ENCODE peak calls at places on chromosomes 7 and 10, in ten cellular contexts. Y, U, E, I, B, L, M, Q, F and H are unnamed samples. For H3K27me3, the result is how much of the 10 kb centered on the place peaks cover.

GRCh38 chr7:19133891-19134290 is 11.3 kb downstream of the FERD3L start:
- DNase-seq in M (no peak), Y (no peak), L (no peak), U (no peak), E (no peak), Q (no peak), B (no peak), I (no peak), F (no peak), H (no peak)

GRCh38 chr10:74863508-74863907 is 37.1 kb downstream of the KAT6B start:
- DNase-seq in U (peak), B (no peak), Y (no peak), I (peak), M (no peak), L (no peak), F (no peak), Q (no peak), E (no peak), H (no peak)

GRCh38 chr10:78038105-78038504 is 4.4 kb downstream of the RPS24 start:
- DNase-seq in B (no peak), Y (no peak), U (peak), E (no peak), Q (no peak), I (no peak), F (no peak), L (no peak), M (no peak), H (no peak)

GRCh38 chr7:2861509-2861908 is 17.4 kb upstream of the GNA12 start:
- DNase-seq in M (no peak), I (no peak), F (no peak), Q (no peak), Y (no peak), B (no peak), E (no peak), U (no peak), L (no peak), H (no peak)

GRCh38 chr7:41979834-41980307 is 257.1 kb downstream of the GLI3 start:
- DNase-seq in L (no peak), Y (peak), B (peak), M (no peak), F (peak), I (peak), Q (no peak), E (no peak), U (peak), H (no peak)

GRCh38 chr10:45432700-45433472 is 58.9 kb downstream of the ALOX5 start:
- DNase-seq in Y (no peak), L (no peak), B (peak), I (no peak), F (no peak), U (no peak), E (no peak), Q (no peak), M (no peak), H (no peak)

GRCh38 chr7:139687980-139688632 is 89.7 kb downstream of the HIPK2 start:
- DNase-seq in U (peak), F (no peak), E (no peak), I (no peak), Q (no peak), M (no peak), L (peak), Y (no peak), B (no peak), H (no peak)

GRCh38 chr7:107291434-107291833 is 122.6 kb downstream of the HBP1 start:
- DNase-seq in Y (no peak), B (no peak), L (no peak), E (no peak), M (no peak), Q (no peak), U (no peak), F (no peak), I (no peak), H (peak)

GRCh38 chr10:98293550-98294269 is 25.7 kb upstream of the LOXL4 start:
- DNase-seq in L (no peak), E (peak), I (no peak), F (no peak), Q (peak), U (no peak), Y (no peak), M (peak), B (no peak), H (no peak)

GRCh38 chr7:129882531-129882930 is 70.2 kb downstream of the UBE2H start:
- DNase-seq in U (peak), E (no peak), Y (no peak), B (no peak), M (no peak), I (no peak), F (no peak), L (no peak), Q (no peak), H (no peak)

GRCh38 chr7:43569424-43569823 is 13.5 kb upstream of the STK17A start:
- DNase-seq in Q (no peak), U (peak), L (no peak), F (no peak), E (no peak), B (no peak), I (no peak), Y (no peak), M (no peak), H (no peak)

GRCh38 chr7:157992511-157993160 is 595.0 kb downstream of the PTPRN2 start:
- DNase-seq in Q (no peak), M (no peak), I (no peak), E (no peak), U (no peak), B (peak), Y (no peak), F (no peak), L (no peak), H (no peak)

GRCh38 chr10:91709394-91709798 is 76.5 kb upstream of the PPP1R3C start:
- DNase-seq in U (peak), E (no peak), Y (no peak), F (no peak), M (no peak), B (no peak), I (no peak), L (no peak), Q (no peak), H (no peak)

GRCh38 chr10:91712315-91712714 is 79.4 kb upstream of the PPP1R3C start:
- DNase-seq in I (no peak), U (no peak), F (no peak), M (no peak), E (no peak), L (no peak), B (no peak), Y (no peak), Q (no peak), H (no peak)

GRCh38 chr10:91708174-91708861 is 75.4 kb upstream of the PPP1R3C start:
- DNase-seq in U (no peak), F (no peak), I (no peak), L (no peak), Q (no peak), B (no peak), M (no peak), E (no peak), Y (no peak), H (no peak)

GRCh38 chr10:91713471-91714072 is 80.7 kb upstream of the PPP1R3C start:
- DNase-seq in L (no peak), E (no peak), U (no peak), Q (no peak), B (no peak), Y (no peak), I (no peak), M (no peak), F (no peak), H (no peak)

GRCh38 chr10:91711885-91712284 is 79.0 kb upstream of the PPP1R3C start:
- DNase-seq in F (no peak), B (no peak), Y (no peak), L (no peak), I (no peak), U (peak), Q (no peak), E (no peak), M (no peak), H (no peak)
- H3K4me3 ChIP-seq in F (no peak), B (no peak), Y (no peak), L (no peak), I (no peak), U (no peak), Q (no peak), E (no peak), M (no peak), H (no peak)

GRCh38 chr7:149817836-149818535 is 20.2 kb upstream of the ZNF862 start:
- DNase-seq in B (no peak), I (no peak), U (no peak), F (no peak), M (no peak), E (peak), Y (no peak), Q (no peak), L (no peak), H (no peak)

GRCh38 chr7:149819961-149820340 is 18.2 kb upstream of the ZNF862 start:
- DNase-seq in F (no peak), B (no peak), Q (peak), U (no peak), M (no peak), L (no peak), Y (no peak), I (no peak), E (peak), H (no peak)

GRCh38 chr7:149818536-149818840 is 19.7 kb upstream of the ZNF862 start:
- DNase-seq in I (no peak), M (no peak), E (no peak), F (no peak), Q (peak), B (no peak), L (no peak), U (no peak), Y (no peak), H (no peak)

GRCh38 chr7:149820622-149821190 is 17.5 kb upstream of the ZNF862 start:
- DNase-seq in F (no peak), L (no peak), Q (peak), M (no peak), Y (no peak), I (no peak), B (peak), U (no peak), E (peak), H (no peak)

DNA sequence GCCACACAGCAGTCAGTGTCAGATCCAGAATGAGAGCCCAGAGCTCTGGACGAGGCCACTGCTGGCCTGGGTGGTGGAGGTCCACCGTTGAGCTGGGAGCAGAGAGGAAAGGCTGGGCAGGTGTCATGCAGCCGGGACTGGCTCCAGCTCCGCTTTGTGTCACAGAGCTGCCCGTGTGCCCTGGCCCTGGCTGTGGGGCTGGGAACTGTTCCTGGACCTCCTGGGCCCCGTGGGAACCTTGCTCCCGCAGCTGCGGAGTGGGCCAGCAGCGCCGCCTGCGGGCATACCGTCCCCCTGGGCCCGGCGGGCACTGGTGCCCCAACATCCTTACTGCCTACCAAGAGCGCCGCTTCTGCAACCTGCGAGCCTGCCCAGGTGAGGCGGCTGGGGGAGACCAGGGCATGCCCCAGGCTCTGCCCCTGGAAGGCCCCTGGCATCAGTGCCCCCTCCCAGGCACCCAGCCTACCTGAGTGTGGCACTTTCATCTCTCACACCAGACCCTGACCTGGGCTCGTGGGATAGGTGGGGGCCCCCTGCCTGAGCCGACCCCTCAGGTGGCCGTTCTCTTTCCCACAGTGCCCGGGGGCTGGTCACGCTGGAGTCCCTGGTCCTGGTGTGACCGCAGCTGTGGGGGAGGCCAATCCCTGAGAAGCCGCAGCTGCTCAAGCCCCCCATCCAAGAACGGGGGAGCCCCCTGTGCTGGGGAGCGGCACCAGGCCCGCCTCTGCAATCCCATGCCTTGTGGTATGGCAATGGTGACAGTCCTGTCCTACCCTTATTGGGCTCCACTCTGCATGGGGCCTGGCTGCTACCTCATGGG is 18.8 kb upstream of the ZNF862 start:
- DNase-seq in I (no peak), F (no peak), B (no peak), Q (peak), M (no peak), L (no peak), U (no peak), Y (no peak), E (peak), H (no peak)
- H3K27me3 ChIP-seq in I (under half), F (under half), B (under half), Q (under half), M (under half), L (under half), U (under half), Y (under half), E (under half), H (under half)

GRCh38 chr7:135981958-135982646 is 4.9 kb upstream of the MTPN start:
- DNase-seq in Q (no peak), M (no peak), L (no peak), E (no peak), B (no peak), U (no peak), F (no peak), Y (no peak), I (no peak), H (no peak)
- H3K4me3 ChIP-seq in Q (no peak), M (no peak), L (no peak), E (no peak), B (no peak), U (no peak), F (no peak), Y (no peak), I (no peak), H (no peak)

DNA sequence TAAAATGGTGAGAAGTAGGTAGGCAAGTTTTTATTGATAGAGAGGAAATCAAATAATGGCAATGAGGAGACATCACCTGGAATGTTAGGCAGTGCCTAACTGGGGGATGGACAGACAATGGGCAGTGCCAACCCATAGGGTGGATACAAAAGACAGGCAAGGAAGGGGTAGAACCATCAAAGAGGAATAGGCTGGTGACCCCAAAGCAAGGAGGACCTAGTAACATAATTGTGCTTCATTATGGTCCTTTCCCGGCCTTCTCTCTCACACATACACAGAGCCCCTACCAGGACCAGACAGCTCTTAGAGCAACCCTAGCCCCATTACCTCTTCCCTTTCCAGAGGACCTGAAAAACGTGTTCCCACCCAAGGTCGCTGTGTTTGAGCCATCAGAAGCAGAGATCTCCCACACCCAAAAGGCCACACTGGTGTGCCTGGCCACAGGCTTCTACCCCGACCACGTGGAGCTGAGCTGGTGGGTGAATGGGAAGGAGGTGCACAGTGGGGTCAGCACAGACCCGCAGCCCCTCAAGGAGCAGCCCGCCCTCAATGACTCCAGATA is 30.0 kb downstream of the PRSS2 start:
- DNase-seq in F (no peak), Q (no peak), Y (no peak), E (no peak), M (no peak), L (no peak), U (no peak), B (no peak), I (no peak), H (no peak)
- H3K27me3 ChIP-seq in F (under half), Q (half or more), Y (half or more), E (under half), M (under half), L (under half), U (under half), B (under half), I (under half), H (under half)

DNA sequence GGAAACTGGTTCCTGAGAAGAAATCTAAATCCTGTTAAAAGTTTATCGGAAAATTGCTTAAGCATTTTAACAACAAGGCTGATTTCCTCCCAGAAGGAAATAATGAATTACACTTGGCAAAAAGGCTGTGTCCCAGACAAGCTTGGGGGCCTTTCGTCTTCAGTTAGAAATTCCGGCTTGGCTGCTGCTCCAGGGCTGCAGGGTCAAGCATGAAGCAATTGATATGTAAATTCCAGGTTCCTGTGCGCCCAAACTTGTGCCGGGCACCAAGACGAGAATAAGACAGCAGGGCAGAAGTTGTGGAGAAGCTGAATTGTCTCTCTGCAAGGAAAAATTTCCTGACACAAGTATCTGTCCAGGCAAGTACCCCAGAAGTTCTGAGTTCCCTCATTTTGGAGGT is 38.1 kb upstream of the LBX1 start:
- DNase-seq in L (no peak), I (peak), B (peak), Y (no peak), M (no peak), F (no peak), E (no peak), U (no peak), Q (no peak), H (no peak)
- H3K4me3 ChIP-seq in L (no peak), I (no peak), B (no peak), Y (no peak), M (no peak), F (no peak), E (no peak), U (no peak), Q (no peak), H (no peak)